ENCODE peak calls at places on chromosome 17, in four cellular contexts. D is GM23248, M is neural progenitor cell, L is hepatocyte. P is an unnamed sample.

GRCh38 chr17:75240394-75241142 is 20.8 kb downstream of the GGA3 start:
- DNase-seq in L (peak), M (peak), D (peak), P (peak)

GRCh38 chr17:49980703-49981197 is 11.8 kb downstream of the DLX4 start:
- DNase-seq in L (peak), D (no peak), M (peak), P (no peak)

GRCh38 chr17:55159251-55159650 is 105.5 kb upstream of the HLF start:
- DNase-seq in L (no peak), D (peak), M (no peak), P (peak)

GRCh38 chr17:40557531-40558299 is 7.6 kb downstream of the CCR7 start:
- DNase-seq in L (no peak), M (no peak), D (no peak), P (no peak)

GRCh38 chr17:60066576-60066975 is 12.1 kb downstream of the HEATR6 start:
- DNase-seq in L (no peak), M (no peak), D (no peak), P (no peak)

GRCh38 chr17:57927048-57927723 is 28.0 kb downstream of the CUEDC1 start:
- DNase-seq in D (peak), L (no peak), M (peak), P (peak)

GRCh38 chr17:68455756-68456528 is 1.4 kb downstream of the WIPI1 start:
- DNase-seq in M (no peak), L (peak), D (peak), P (peak)

GRCh38 chr17:69761767-69762321 is 313.2 kb upstream of the KCNJ16 start:
- DNase-seq in L (peak), D (peak), M (no peak), P (peak)

GRCh38 chr17:12853921-12854320 is 64.6 kb downstream of the ARHGAP44 start:
- DNase-seq in L (no peak), D (no peak), M (no peak), P (no peak)

GRCh38 chr17:33459078-33459940 is 166.2 kb upstream of the ASIC2 start:
- DNase-seq in D (no peak), L (no peak), M (no peak), P (no peak)

GRCh38 chr17:83036666-83037065 is 42.7 kb upstream of the METRNL start:
- DNase-seq in D (no peak), L (no peak), M (no peak), P (no peak)

GRCh38 chr17:67364847-67365761 is 1.3 kb downstream of the PSMD12 start:
- DNase-seq in L (no peak), M (no peak), D (no peak), P (peak)

GRCh38 chr17:79005063-79005861 is 4.3 kb downstream of the CANT1 start:
- DNase-seq in L (peak), D (no peak), M (no peak), P (peak)

GRCh38 chr17:8914554-8914953 is 47.1 kb upstream of the PIK3R6 start:
- DNase-seq in D (no peak), M (no peak), L (no peak), P (no peak)

GRCh38 chr17:46962374-46962790 is 16.7 kb downstream of the RPRML start:
- DNase-seq in D (peak), M (no peak), L (no peak), P (peak)

GRCh38 chr17:63329876-63330275 is 116.2 kb downstream of the CYB561 start:
- DNase-seq in M (no peak), L (no peak), D (no peak), P (no peak)

GRCh38 chr17:35170968-35171771 is 23.0 kb downstream of the SLC35G3 start:
- DNase-seq in M (no peak), L (no peak), D (peak), P (peak)

GRCh38 chr17:82804442-82805191 is 35.2 kb downstream of the ZNF750 start:
- DNase-seq in D (no peak), M (no peak), L (no peak), P (no peak)

GRCh38 chr17:41863074-41863843 is 2.0 kb downstream of the KLHL11 start:
- DNase-seq in M (peak), D (no peak), L (no peak), P (no peak)

GRCh38 chr17:5823219-5823618 is 238.9 kb upstream of the NLRP1 start:
- DNase-seq in L (no peak), D (no peak), M (no peak), P (peak)

GRCh38 chr17:49183341-49183740 is 27.0 kb downstream of the GNGT2 start:
- DNase-seq in M (no peak), L (no peak), D (no peak), P (no peak)

GRCh38 chr17:4073983-4074830 is 68.6 kb downstream of the ZZEF1 start:
- DNase-seq in L (no peak), D (no peak), M (no peak), P (no peak)

DNA sequence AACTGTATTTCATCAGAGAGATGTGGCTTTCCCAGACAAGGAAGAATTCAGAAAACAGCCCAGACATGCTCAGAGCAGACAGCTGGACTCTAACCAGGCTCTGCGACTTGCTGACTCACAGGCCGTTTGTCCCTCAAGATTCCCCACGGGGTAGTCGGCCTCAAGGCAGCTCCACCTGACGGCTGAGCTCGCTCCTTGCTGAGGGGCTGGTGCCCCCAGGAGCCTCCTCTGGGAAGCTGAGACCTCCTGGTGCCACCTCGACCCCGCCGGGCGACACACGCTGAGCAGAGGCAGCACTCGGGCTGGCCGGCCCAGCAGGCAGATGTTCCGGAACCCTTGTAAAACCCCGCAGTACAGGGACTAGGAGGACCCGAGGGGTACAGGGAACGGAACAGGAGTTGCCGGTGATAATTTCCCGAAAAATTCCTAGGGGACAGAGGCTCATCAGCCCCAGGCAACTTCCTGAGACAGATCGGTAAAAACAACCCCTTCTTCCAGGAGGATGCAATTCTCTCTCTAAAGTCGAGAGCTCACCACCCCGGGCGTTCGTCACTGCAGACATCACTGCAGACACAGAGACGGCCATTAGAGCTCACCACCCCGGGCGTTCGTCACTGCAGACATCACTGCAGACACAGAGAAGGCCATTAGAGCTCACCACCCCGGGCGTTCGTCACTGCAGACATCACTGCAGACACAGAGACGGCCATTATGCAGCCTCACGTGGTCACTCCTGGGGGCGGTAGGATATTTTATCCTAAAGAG is 19.9 kb downstream of the RPH3AL start:
- DNase-seq in M (no peak), D (peak), L (no peak), P (no peak)
- TF ChIP-seq EZH2phosphoT487 in M (no peak), D (no peak), L (no peak), P (no peak)

GRCh38 chr17:2051388-2052237 is 3.3 kb upstream of the HIC1 start:
- DNase-seq in M (no peak), L (no peak), D (no peak), P (no peak)
- TF ChIP-seq EZH2 in M (peak), L (peak), D (no peak), P (no peak)

GRCh38 chr17:76404256-76404655 is 19.8 kb downstream of the SPHK1 start:
- DNase-seq in L (no peak), M (no peak), D (no peak), P (no peak)
- TF ChIP-seq EZH2phosphoT487 in L (no peak), M (no peak), D (no peak), P (no peak)

GRCh38 chr17:80468781-80469533 is 7.5 kb downstream of the NPTX1 start:
- DNase-seq in M (no peak), D (no peak), L (no peak), P (no peak)

GRCh38 chr17:80471922-80472321 is 4.5 kb downstream of the NPTX1 start:
- DNase-seq in M (no peak), D (no peak), L (no peak), P (no peak)

GRCh38 chr17:80470603-80471002 is 5.8 kb downstream of the NPTX1 start:
- DNase-seq in M (no peak), D (no peak), L (no peak), P (no peak)

GRCh38 chr17:80468222-80468621 is 8.2 kb downstream of the NPTX1 start:
- DNase-seq in L (no peak), D (no peak), M (peak), P (no peak)

GRCh38 chr17:80469667-80470066 is 6.7 kb downstream of the NPTX1 start:
- DNase-seq in D (no peak), L (no peak), M (no peak), P (no peak)
- TF ChIP-seq EZH2 in D (no peak), L (no peak), M (no peak), P (no peak)

GRCh38 chr17:77399319-77399959 is 258.7 kb downstream of the SEC14L1 start:
- DNase-seq in M (no peak), D (no peak), L (no peak), P (no peak)

GRCh38 chr17:77402159-77402731 is 261.5 kb downstream of the SEC14L1 start:
- DNase-seq in D (no peak), M (no peak), L (no peak), P (no peak)

GRCh38 chr17:77398274-77398673 is 257.5 kb downstream of the SEC14L1 start:
- DNase-seq in M (no peak), L (no peak), D (no peak), P (no peak)

GRCh38 chr17:77403854-77404253 is 263.1 kb downstream of the SEC14L1 start:
- DNase-seq in M (no peak), D (no peak), L (no peak), P (no peak)

GRCh38 chr17:77400445-77400870 is 259.7 kb downstream of the SEC14L1 start:
- DNase-seq in M (peak), D (peak), L (no peak), P (no peak)
- TF ChIP-seq EZH2phosphoT487 in M (no peak), D (no peak), L (no peak), P (no peak)

DNA sequence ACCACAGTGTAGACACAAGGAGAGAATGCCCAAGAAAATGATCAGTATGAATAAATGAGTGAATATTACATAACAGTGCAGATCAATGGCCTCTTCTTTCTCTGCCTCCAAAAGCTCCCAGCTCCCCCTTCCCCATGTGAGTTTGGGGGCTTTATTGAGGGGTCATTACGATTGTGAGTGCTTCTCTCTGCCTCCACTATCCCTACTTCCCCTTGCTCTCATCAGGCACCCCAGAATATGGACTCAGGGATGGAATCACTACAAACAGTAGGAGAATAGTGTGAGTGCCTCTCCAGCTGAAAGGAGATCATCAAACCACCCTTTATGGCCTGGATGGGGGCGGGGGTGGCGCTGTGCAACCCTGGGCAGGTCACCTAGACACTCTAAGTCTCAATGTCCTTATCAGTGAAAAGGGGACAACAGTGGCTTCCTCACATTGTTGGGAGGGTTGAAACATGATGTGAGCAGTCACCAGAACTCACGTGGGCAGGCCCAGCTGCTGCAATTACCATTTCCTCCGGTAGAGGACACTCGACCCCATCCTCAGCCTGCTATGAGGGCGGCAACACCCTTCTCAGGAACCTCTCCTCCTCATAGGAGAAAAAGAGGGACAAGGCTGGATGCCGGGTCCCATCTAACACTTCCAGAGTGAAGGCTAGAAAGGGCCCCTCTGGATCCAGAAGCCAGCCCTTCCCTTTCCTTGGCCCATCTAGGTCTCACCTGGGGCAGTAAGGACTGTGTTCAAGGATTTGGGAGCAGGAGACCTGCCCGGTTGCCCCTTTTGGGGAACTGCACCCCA is 2.1 kb upstream of the EPOP start:
- DNase-seq in D (peak), L (peak), M (peak), P (peak)
- TF ChIP-seq EZH2 in D (no peak), L (no peak), M (no peak), P (no peak)